ENCODE peak calls at places on chromosomes 3 and 15, in nine cellular contexts. D is osteoblast, Q is AG09309, I is A549, S is mucosa of descending colon, Z is GM13977, K is MM.1S, N is RWPE2, T is endodermal cell. G is an unnamed sample.

GRCh38 chr15:45314960-45315359 is 62.9 kb downstream of the SLC28A2 start:
- DNase-seq in D (no peak), Q (no peak), I (no peak), S (no peak), Z (no peak), K (no peak), N (no peak), T (peak; percentile 84), G (peak; percentile 18)

GRCh38 chr15:55003900-55004879 is 192.6 kb downstream of the RSL24D1 start:
- DNase-seq in D (no peak), Q (no peak), I (no peak), S (no peak), Z (no peak), K (no peak), N (no peak), T (no peak), G (no peak)

GRCh38 chr15:83053151-83053550 is 13.9 kb downstream of the BTBD1 start:
- DNase-seq in D (peak; percentile 94), Q (peak; percentile 57), I (no peak), S (no peak), Z (no peak), K (peak; percentile 38), N (no peak), T (no peak), G (no peak)

GRCh38 chr3:152309031-152309430 is 40.3 kb downstream of the MBNL1 start:
- DNase-seq in D (no peak), Q (no peak), I (no peak), S (no peak), Z (no peak), K (no peak), N (no peak), T (no peak), G (no peak)

GRCh38 chr3:179962617-179963387 is 73.9 kb downstream of the PEX5L start:
- DNase-seq in D (no peak), Q (no peak), I (no peak), S (no peak), Z (no peak), K (no peak), N (no peak), T (no peak), G (no peak)

GRCh38 chr15:90181781-90182180 is 19.3 kb upstream of the SEMA4B start:
- DNase-seq in D (no peak), Q (no peak), I (no peak), S (no peak), Z (no peak), K (no peak), N (no peak), T (no peak), G (no peak)

GRCh38 chr3:11335056-11335608 is 62.9 kb downstream of the ATG7 start:
- DNase-seq in D (peak; percentile 86), Q (peak; percentile 33), I (peak; percentile 55), S (no peak), Z (peak; percentile 66), K (peak; percentile 59), N (no peak), T (peak; percentile 48), G (peak; percentile 52)

GRCh38 chr15:22952826-22953579 is 27.2 kb downstream of the CYFIP1 start:
- DNase-seq in D (peak; percentile 63), Q (no peak), I (no peak), S (no peak), Z (no peak), K (no peak), N (no peak), T (peak; percentile 78), G (no peak)

GRCh38 chr3:143234521-143234920 is 115.0 kb downstream of the CHST2 start:
- DNase-seq in D (no peak), Q (no peak), I (no peak), S (no peak), Z (no peak), K (no peak), N (no peak), T (no peak), G (no peak)

GRCh38 chr3:124529826-124530571 is 200.3 kb upstream of the UMPS start:
- DNase-seq in D (no peak), Q (no peak), I (no peak), S (no peak), Z (no peak), K (no peak), N (no peak), T (peak; percentile 66), G (no peak)

GRCh38 chr3:161069441-161070251 is 35.5 kb downstream of the B3GALNT1 start:
- DNase-seq in D (peak; percentile 85), Q (peak; percentile 54), I (no peak), S (no peak), Z (peak; percentile 64), K (peak; percentile 25), N (no peak), T (no peak), G (no peak)

GRCh38 chr3:67017211-67017610 is 19.1 kb downstream of the KBTBD8 start:
- DNase-seq in D (no peak), Q (no peak), I (no peak), S (no peak), Z (no peak), K (peak; percentile 16), N (no peak), T (peak; percentile 55), G (peak; percentile 51)

GRCh38 chr3:136750209-136750921 is 1.8 kb downstream of the STAG1 start:
- DNase-seq in D (no peak), Q (no peak), I (no peak), S (no peak), Z (no peak), K (peak; percentile 27), N (no peak), T (no peak), G (no peak)

GRCh38 chr15:48003447-48003846 is 117.3 kb upstream of the SLC24A5 start:
- DNase-seq in D (no peak), Q (no peak), I (no peak), S (no peak), Z (no peak), K (no peak), N (no peak), T (no peak), G (no peak)

GRCh38 chr15:43133429-43134156 is at the start of gene TMEM62:
- DNase-seq in D (peak; percentile 94), Q (peak; percentile 1), I (peak; percentile 73), S (peak; percentile 92), Z (peak; percentile 95), K (peak; percentile 95), N (peak; percentile 84), T (peak; percentile 90), G (peak; percentile 86)

GRCh38 chr3:142964150-142964498 is 650 bp upstream of the PAQR9 start:
- DNase-seq in D (peak; percentile 79), Q (no peak), I (no peak), S (no peak), Z (no peak), K (no peak), N (no peak), T (peak; percentile 76), G (no peak)

GRCh38 chr15:95267476-95267875 is 1036.1 kb downstream of the MCTP2 start:
- DNase-seq in D (no peak), Q (no peak), I (no peak), S (no peak), Z (no peak), K (no peak), N (no peak), T (no peak), G (no peak)

GRCh38 chr15:55552926-55553325 is 35.2 kb downstream of the PYGO1 start:
- DNase-seq in D (peak; percentile 32), Q (no peak), I (no peak), S (no peak), Z (no peak), K (no peak), N (no peak), T (peak; percentile 51), G (no peak)

GRCh38 chr3:117736851-117737250 is 1027.3 kb downstream of the TUSC7 start:
- DNase-seq in D (no peak), Q (no peak), I (no peak), S (no peak), Z (no peak), K (no peak), N (no peak), T (no peak), G (no peak)

GRCh38 chr15:84934942-84935729 is 46.5 kb upstream of the PDE8A start:
- DNase-seq in D (no peak), Q (no peak), I (no peak), S (no peak), Z (no peak), K (no peak), N (no peak), T (peak; percentile 77), G (no peak)
- TF ChIP-seq CTCF in D (no peak), Q (peak; percentile 31), I (peak; percentile 50), S (no peak), Z (peak; percentile 16), K (no peak), N (peak; percentile 40), T (peak; percentile 66), G (peak; percentile 36)

GRCh38 chr15:93476491-93477176 is 387.6 kb upstream of the RGMA start:
- DNase-seq in D (no peak), Q (no peak), I (no peak), S (no peak), Z (no peak), K (no peak), N (no peak), T (no peak), G (no peak)

GRCh38 chr15:93477188-93477587 is 388.2 kb upstream of the RGMA start:
- DNase-seq in D (no peak), Q (no peak), I (no peak), S (no peak), Z (no peak), K (no peak), N (no peak), T (peak; percentile 92), G (no peak)

GRCh38 chr15:93479679-93480078 is 390.7 kb upstream of the RGMA start:
- DNase-seq in D (no peak), Q (no peak), I (no peak), S (no peak), Z (no peak), K (no peak), N (no peak), T (no peak), G (no peak)

GRCh38 chr15:93478922-93479321 is 389.9 kb upstream of the RGMA start:
- DNase-seq in D (no peak), Q (no peak), I (no peak), S (no peak), Z (no peak), K (no peak), N (no peak), T (no peak), G (no peak)

GRCh38 chr15:93477721-93478120 is 388.7 kb upstream of the RGMA start:
- DNase-seq in D (no peak), Q (no peak), I (no peak), S (no peak), Z (no peak), K (no peak), N (no peak), T (peak; percentile 63), G (no peak)
- TF ChIP-seq CTCF in D (no peak), Q (no peak), I (no peak), S (no peak), Z (no peak), K (no peak), N (no peak), T (peak; percentile 30), G (no peak)

GRCh38 chr3:60215952-60216351 is 1035.3 kb downstream of the FHIT start:
- DNase-seq in D (no peak), Q (no peak), I (no peak), S (no peak), Z (no peak), K (no peak), N (no peak), T (no peak), G (no peak)
- TF ChIP-seq CTCF in D (no peak), Q (no peak), I (no peak), S (no peak), Z (no peak), K (no peak), N (no peak), T (no peak), G (no peak)

GRCh38 chr3:52154135-52155094 is at the start of gene POC1A:
- DNase-seq in D (peak; percentile 99), Q (peak; percentile 93), I (peak; percentile 90), S (peak; percentile 96), Z (peak; percentile 92), K (peak; percentile 96), N (peak; percentile 98), T (peak; percentile 97), G (peak; percentile 90)
- TF ChIP-seq CTCF in D (no peak), Q (no peak), I (no peak), S (no peak), Z (no peak), K (no peak), N (no peak), T (peak; percentile 34), G (no peak)

G was measured in K562.